ENCODE peak calls at places on chromosomes 7 and 10, in nine cellular contexts. V, U, P, X, R, E, G, W and H are unnamed samples.

GRCh38 chr7:141974831-141975230 is 1.3 kb upstream of the TAS2R38 start:
- DNase-seq in V (no peak), U (no peak), P (no peak), X (no peak), R (no peak), E (no peak), G (no peak), W (no peak), H (no peak)

GRCh38 chr7:154844499-154844898 is 158.4 kb downstream of the PAXIP1 start:
- DNase-seq in V (no peak), U (no peak), P (no peak), X (no peak), R (no peak), E (no peak), G (no peak), W (no peak), H (no peak)

GRCh38 chr7:149864751-149865150 is 9.0 kb upstream of the ATP6V0E2 start:
- DNase-seq in V (no peak), U (no peak), P (no peak), X (no peak), R (no peak), E (no peak), G (no peak), W (no peak), H (no peak)

GRCh38 chr10:61747341-61747740 is 84.6 kb downstream of the CABCOCO1 start:
- DNase-seq in V (no peak), U (no peak), P (no peak), X (no peak), R (peak), E (no peak), G (no peak), W (no peak), H (no peak)

GRCh38 chr10:47311900-47312662 is 10.2 kb upstream of the GDF2 start:
- DNase-seq in V (peak), U (peak), P (peak), X (peak), R (peak), E (peak), G (peak), W (peak), H (peak)

GRCh38 chr10:107814865-107815487 is 650.5 kb upstream of the SORCS1 start:
- DNase-seq in V (peak), U (no peak), P (no peak), X (no peak), R (peak), E (peak), G (peak), W (peak), H (no peak)

GRCh38 chr7:107025449-107026103 is 18.9 kb upstream of the PRKAR2B start:
- DNase-seq in V (no peak), U (no peak), P (no peak), X (no peak), R (peak), E (no peak), G (no peak), W (no peak), H (no peak)

GRCh38 chr10:97537186-97537869 is 35.3 kb upstream of the ANKRD2 start:
- DNase-seq in V (no peak), U (no peak), P (no peak), X (no peak), R (no peak), E (no peak), G (no peak), W (no peak), H (no peak)

GRCh38 chr10:120456143-120456625 is 843 bp upstream of the PLPP4 start:
- DNase-seq in V (no peak), U (no peak), P (no peak), X (no peak), R (no peak), E (no peak), G (no peak), W (no peak), H (no peak)

GRCh38 chr7:27661776-27662489 is 750 bp downstream of the HIBADH start:
- DNase-seq in V (peak), U (peak), P (no peak), X (peak), R (peak), E (peak), G (no peak), W (peak), H (no peak)

GRCh38 chr10:88209837-88210552 is 346.6 kb downstream of the PTEN start:
- DNase-seq in V (peak), U (no peak), P (no peak), X (no peak), R (peak), E (peak), G (peak), W (no peak), H (peak)

GRCh38 chr10:89213191-89213808 is 6.2 kb upstream of the CH25H start:
- DNase-seq in V (peak), U (no peak), P (no peak), X (no peak), R (peak), E (no peak), G (no peak), W (no peak), H (peak)

GRCh38 chr10:76487582-76487981 is 1056.2 kb downstream of the LRMDA start:
- DNase-seq in V (no peak), U (no peak), P (no peak), X (no peak), R (no peak), E (no peak), G (no peak), W (no peak), H (no peak)

GRCh38 chr7:114598946-114599345 is 184.3 kb downstream of the FOXP2 start:
- DNase-seq in V (no peak), U (no peak), P (no peak), X (no peak), R (no peak), E (no peak), G (no peak), W (no peak), H (no peak)

GRCh38 chr7:159118623-159119022 is 26.0 kb downstream of the VIPR2 start:
- DNase-seq in V (no peak), U (no peak), P (no peak), X (no peak), R (no peak), E (no peak), G (no peak), W (no peak), H (no peak)

GRCh38 chr10:122186822-122187810 is 84.0 kb upstream of the BTBD16 start:
- DNase-seq in V (no peak), U (no peak), P (no peak), X (no peak), R (no peak), E (no peak), G (no peak), W (no peak), H (no peak)

GRCh38 chr10:86756511-86757109 is at the start of gene BMPR1A:
- DNase-seq in V (peak), U (peak), P (no peak), X (no peak), R (peak), E (peak), G (peak), W (no peak), H (peak)

GRCh38 chr7:51123322-51124021 is 193.1 kb downstream of the COBL start:
- DNase-seq in V (peak), U (no peak), P (no peak), X (peak), R (peak), E (no peak), G (peak), W (peak), H (peak)

GRCh38 chr10:101906586-101907183 is 63.1 kb upstream of the KCNIP2 start:
- DNase-seq in V (no peak), U (no peak), P (no peak), X (no peak), R (no peak), E (no peak), G (no peak), W (no peak), H (no peak)

GRCh38 chr10:7054915-7055314 is 355.9 kb downstream of the SFMBT2 start:
- DNase-seq in V (peak), U (no peak), P (no peak), X (no peak), R (no peak), E (no peak), G (no peak), W (no peak), H (no peak)

GRCh38 chr7:107691713-107692112 is 31.1 kb downstream of the SLC26A4 start:
- DNase-seq in V (peak), U (peak), P (no peak), X (no peak), R (peak), E (no peak), G (no peak), W (no peak), H (no peak)

GRCh38 chr7:137302075-137302474 is 41.5 kb downstream of the PTN start:
- DNase-seq in V (no peak), U (no peak), P (no peak), X (no peak), R (no peak), E (no peak), G (no peak), W (no peak), H (no peak)

GRCh38 chr7:821688-822087 is 10.6 kb upstream of the SUN1 start:
- DNase-seq in V (no peak), U (no peak), P (no peak), X (no peak), R (no peak), E (no peak), G (no peak), W (no peak), H (no peak)

GRCh38 chr7:823639-824038 is 8.6 kb upstream of the SUN1 start:
- DNase-seq in V (no peak), U (no peak), P (no peak), X (no peak), R (no peak), E (no peak), G (no peak), W (no peak), H (no peak)

GRCh38 chr7:824106-824505 is 8.2 kb upstream of the SUN1 start:
- DNase-seq in V (no peak), U (no peak), P (no peak), X (no peak), R (no peak), E (no peak), G (no peak), W (no peak), H (no peak)

GRCh38 chr7:824664-825063 is 7.6 kb upstream of the SUN1 start:
- DNase-seq in V (no peak), U (no peak), P (no peak), X (no peak), R (peak), E (no peak), G (no peak), W (no peak), H (no peak)

DNA sequence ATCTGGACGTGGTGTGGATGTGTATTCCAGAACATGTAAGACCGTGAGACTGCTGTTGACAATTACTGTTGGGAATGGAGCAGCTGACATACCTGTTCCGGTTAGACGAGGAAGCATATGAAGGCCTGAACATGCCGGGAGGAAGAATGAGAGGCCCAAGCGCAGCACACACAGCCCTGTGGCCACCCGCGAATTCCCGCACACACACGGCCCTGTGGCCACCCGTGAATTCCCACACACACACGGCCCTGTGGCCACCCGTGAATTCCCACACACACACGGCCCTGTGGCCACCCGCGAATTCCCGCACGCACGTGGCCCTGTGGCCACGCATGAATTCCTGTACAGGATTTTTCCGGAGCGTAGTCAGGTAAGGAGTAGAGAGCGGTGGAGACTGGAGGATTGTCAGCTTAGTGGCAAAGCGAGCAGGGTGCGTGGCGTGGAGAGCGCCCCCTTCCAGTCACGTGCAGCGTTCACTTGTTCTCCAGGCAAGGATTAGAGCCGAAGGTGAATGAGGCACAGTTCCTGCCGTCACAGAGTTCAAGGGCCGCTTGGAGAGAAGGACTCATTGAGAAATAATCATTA is 9.5 kb upstream of the SUN1 start:
- DNase-seq in V (no peak), U (no peak), P (no peak), X (no peak), R (no peak), E (no peak), G (no peak), W (no peak), H (no peak)
- TF ChIP-seq CTCF in V (no peak), U (no peak), P (no peak), X (no peak), R (no peak), E (no peak), G (no peak), W (no peak), H (peak)

GRCh38 chr7:80520199-80520598 is 8.3 kb upstream of the GNAT3 start:
- DNase-seq in V (no peak), U (no peak), P (no peak), X (no peak), R (no peak), E (no peak), G (no peak), W (no peak), H (no peak)

GRCh38 chr7:80526472-80526871 is 14.6 kb upstream of the GNAT3 start:
- DNase-seq in V (no peak), U (no peak), P (no peak), X (no peak), R (no peak), E (no peak), G (no peak), W (no peak), H (no peak)

GRCh38 chr7:80517177-80517804 is 5.4 kb upstream of the GNAT3 start:
- DNase-seq in V (no peak), U (no peak), P (no peak), X (no peak), R (no peak), E (no peak), G (no peak), W (no peak), H (no peak)

DNA sequence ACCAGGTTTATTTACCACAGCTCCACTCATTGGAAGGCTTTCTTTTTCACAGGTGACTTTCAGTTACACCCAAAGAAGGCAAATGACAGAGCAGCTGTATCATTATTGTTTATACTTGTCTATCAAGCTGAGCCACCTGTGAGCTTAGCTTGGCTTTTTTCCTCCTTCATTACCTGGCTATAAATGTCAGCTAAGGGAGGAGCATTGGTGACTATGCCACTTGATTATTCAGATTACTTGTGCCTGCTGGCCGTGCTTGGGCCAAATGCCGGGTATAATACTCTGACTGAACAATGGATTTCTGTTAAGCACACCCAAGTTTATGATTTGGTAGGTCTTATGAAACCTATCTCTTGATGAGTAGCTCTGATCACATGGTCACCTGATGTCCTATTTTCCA is 9.9 kb upstream of the GNAT3 start:
- DNase-seq in V (no peak), U (no peak), P (no peak), X (no peak), R (no peak), E (no peak), G (no peak), W (no peak), H (no peak)
- TF ChIP-seq CTCF in V (no peak), U (no peak), P (no peak), X (no peak), R (no peak), E (no peak), G (no peak), W (no peak), H (no peak)

DNA sequence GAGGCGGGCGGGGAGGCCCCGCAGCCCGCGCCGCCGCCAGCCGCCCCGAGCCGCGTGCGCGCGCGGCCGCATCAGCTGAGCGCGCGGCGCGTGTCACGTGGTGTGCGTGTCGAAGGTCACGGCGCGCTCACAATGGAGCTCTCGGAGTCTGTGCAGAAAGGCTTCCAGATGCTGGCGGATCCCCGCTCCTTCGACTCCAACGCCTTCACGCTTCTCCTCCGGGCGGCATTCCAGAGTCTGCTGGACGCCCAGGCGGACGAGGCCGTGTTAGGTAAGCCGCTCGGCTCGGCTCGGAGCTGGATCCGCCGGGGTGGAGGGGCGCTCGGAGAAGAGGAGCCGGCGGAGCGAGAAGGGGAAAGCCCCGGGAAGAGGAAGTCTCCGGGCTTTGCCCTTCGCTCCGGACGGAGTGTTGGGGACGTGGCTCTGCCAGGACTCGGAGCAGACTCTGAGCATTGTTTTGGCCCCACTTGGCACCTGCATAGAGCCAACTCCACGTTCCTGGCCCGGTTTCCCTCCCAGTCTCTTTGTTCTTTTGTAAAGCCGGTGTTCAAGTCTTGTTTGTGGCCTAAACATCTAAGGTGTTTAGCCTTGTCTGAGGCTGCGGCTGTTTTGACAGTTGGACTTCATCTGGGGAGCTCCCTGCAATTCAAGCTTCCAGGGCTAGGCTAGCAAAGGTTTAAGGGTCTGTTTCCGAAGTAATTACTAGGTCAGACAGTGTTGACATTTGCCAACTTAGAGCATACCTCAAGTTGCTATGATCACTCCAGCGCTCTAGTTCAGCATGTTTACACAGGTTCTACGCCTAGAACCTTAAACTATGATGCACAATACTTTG is at the start of gene COMMD3:
- DNase-seq in V (peak), U (peak), P (peak), X (peak), R (peak), E (peak), G (no peak), W (peak), H (peak)
- TF ChIP-seq CTCF in V (no peak), U (no peak), P (no peak), X (no peak), R (no peak), E (no peak), G (no peak), W (no peak), H (no peak)

GRCh38 chr10:132595021-132595420 is 57.4 kb downstream of the INPP5A start:
- DNase-seq in V (no peak), U (no peak), P (no peak), X (no peak), R (no peak), E (no peak), G (no peak), W (no peak), H (no peak)
- TF ChIP-seq CTCF in V (no peak), U (no peak), P (no peak), X (no peak), R (no peak), E (no peak), G (no peak), W (no peak), H (no peak)

DNA sequence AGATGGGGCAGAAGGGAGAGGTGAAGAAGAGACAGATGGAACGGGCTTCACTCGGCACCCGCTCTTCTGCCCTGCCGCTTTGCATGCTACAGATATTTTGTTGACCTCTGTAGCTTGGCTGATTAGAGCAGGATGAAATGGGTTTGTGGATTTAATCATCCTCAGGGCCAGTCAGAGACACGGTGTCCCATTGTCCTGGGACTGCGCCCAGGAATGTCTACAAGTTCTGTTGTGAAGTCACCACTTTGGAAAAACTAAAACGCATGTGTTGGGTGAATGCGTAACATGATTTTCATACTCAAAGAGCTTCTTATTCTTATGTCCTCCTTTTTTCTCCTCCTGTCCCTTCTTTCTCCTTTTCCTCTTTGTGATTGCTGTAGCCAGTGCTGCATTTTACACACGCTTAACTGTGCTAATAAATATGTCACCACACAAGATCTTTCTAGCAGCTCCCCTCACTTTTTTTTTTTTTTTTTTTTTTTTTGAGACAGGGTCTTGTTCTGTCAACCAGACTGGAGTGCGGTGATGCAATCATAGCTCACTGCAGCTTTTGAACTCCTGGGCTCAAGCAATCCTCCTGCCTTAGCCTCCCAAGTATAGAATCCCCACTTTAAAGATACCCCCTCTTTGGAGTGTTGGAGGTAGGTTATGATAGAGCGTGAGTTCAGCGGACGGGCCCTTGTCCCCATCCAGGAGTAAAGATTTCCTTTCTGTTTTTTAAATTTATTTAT is 3.4 kb downstream of the CPA4 start:
- DNase-seq in V (no peak), U (no peak), P (no peak), X (no peak), R (peak), E (no peak), G (no peak), W (no peak), H (peak)
- TF ChIP-seq CTCF in V (no peak), U (no peak), P (no peak), X (no peak), R (no peak), E (no peak), G (no peak), W (no peak), H (no peak)

GRCh38 chr10:77580500-77580899 is 57.1 kb downstream of the KCNMA1 start:
- DNase-seq in V (no peak), U (no peak), P (no peak), X (no peak), R (no peak), E (no peak), G (no peak), W (no peak), H (no peak)
- TF ChIP-seq CTCF in V (no peak), U (no peak), P (no peak), X (no peak), R (no peak), E (no peak), G (no peak), W (no peak), H (no peak)

GRCh38 chr10:35574924-35575352 is 30.2 kb upstream of the GJD4 start:
- DNase-seq in V (peak), U (no peak), P (no peak), X (no peak), R (peak), E (no peak), G (peak), W (no peak), H (peak)
- TF ChIP-seq CTCF in V (peak), U (no peak), P (no peak), X (no peak), R (peak), E (no peak), G (peak), W (no peak), H (peak)

GRCh38 chr10:110861930-110862677 is 9.6 kb upstream of the PDCD4 start:
- DNase-seq in V (peak), U (no peak), P (no peak), X (peak), R (peak), E (no peak), G (no peak), W (no peak), H (peak)
- TF ChIP-seq CTCF in V (no peak), U (no peak), P (no peak), X (no peak), R (no peak), E (no peak), G (no peak), W (no peak), H (no peak)

GRCh38 chr7:151125459-151125834 is 39.2 kb downstream of the AGAP3 start:
- DNase-seq in V (peak), U (peak), P (no peak), X (no peak), R (no peak), E (no peak), G (no peak), W (no peak), H (no peak)
- TF ChIP-seq CTCF in V (peak), U (peak), P (no peak), X (no peak), R (no peak), E (no peak), G (no peak), W (peak), H (peak)